ENCODE peak calls at places on chromosomes 13 and 19, in five cellular contexts. A is NAMALWA, L is foreskin fibroblast, P is fibroblast of mammary gland, Q is NCI-H2171. O is an unnamed sample.

GRCh38 chr13:24716446-24716845 is 36.2 kb downstream of the ATP12A start:
- DNase-seq in A (no peak), P (no peak), Q (no peak), L (no peak), O (no peak)

GRCh38 chr19:48636859-48637448 is at the start of gene DBP:
- DNase-seq in Q (no peak), L (no peak), A (no peak), P (no peak), O (no peak)

GRCh38 chr13:62920181-62920580 is 1504.5 kb upstream of the PCDH20 start:
- DNase-seq in Q (no peak), A (no peak), P (peak; percentile 91), L (peak; percentile 62), O (no peak)

GRCh38 chr13:79374578-79374977 is 31.5 kb downstream of the RBM26 start:
- DNase-seq in P (no peak), L (no peak), A (no peak), Q (no peak), O (no peak)

GRCh38 chr19:49335784-49336481 is 727 bp downstream of the CD37 start:
- DNase-seq in Q (no peak), P (no peak), L (no peak), A (peak; percentile 64), O (no peak)

GRCh38 chr19:48221628-48222027 is 34.1 kb downstream of the CARD8 start:
- DNase-seq in Q (no peak), L (no peak), P (no peak), A (no peak), O (no peak)

GRCh38 chr19:47351545-47351944 is 2.4 kb downstream of the DHX34 start:
- DNase-seq in Q (no peak), L (no peak), A (peak; percentile 75), P (peak; percentile 53), O (no peak)

GRCh38 chr19:44757057-44757734 is 8.7 kb downstream of the BCL3 start:
- DNase-seq in Q (no peak), P (peak; percentile 82), A (no peak), L (peak; percentile 74), O (no peak)

GRCh38 chr19:45953676-45954075 is 20.0 kb downstream of the NOVA2 start:
- DNase-seq in Q (no peak), L (no peak), A (no peak), P (no peak), O (no peak)

GRCh38 chr13:31749929-31750328 is 10.6 kb downstream of the RXFP2 start:
- DNase-seq in L (peak; percentile 93), Q (no peak), A (no peak), P (peak; percentile 98), O (no peak)

GRCh38 chr13:67076378-67076777 is 153.8 kb downstream of the PCDH9 start:
- DNase-seq in A (no peak), Q (no peak), P (no peak), L (no peak), O (no peak)

GRCh38 chr13:20702945-20703784 is at the start of gene IL17D:
- DNase-seq in L (no peak), Q (no peak), P (no peak), A (peak; percentile 55), O (no peak)